ENCODE peak calls at places on chromosomes 5 and 9, in four cellular contexts. B is HFF-Myc, H is mammary epithelial cell, P is A549. X is an unnamed sample.

GRCh38 chr5:135155616-135156214 is 121.7 kb upstream of the PITX1 start:
- DNase-seq in B (no peak), H (no peak), P (no peak), X (no peak)

GRCh38 chr9:124008855-124009834 is 2.4 kb upstream of the LHX2 start:
- DNase-seq in B (no peak), H (no peak), P (no peak), X (no peak)

GRCh38 chr5:88746438-88746882 is 136.5 kb downstream of the MEF2C start:
- DNase-seq in B (no peak), H (no peak), P (no peak), X (no peak)

GRCh38 chr9:130665431-130666392 is 1.3 kb downstream of the PRDM12 start:
- DNase-seq in B (no peak), H (no peak), P (no peak), X (no peak)

GRCh38 chr5:118017536-118017935 is 970.8 kb downstream of the DTWD2 start:
- DNase-seq in B (no peak), H (no peak), P (no peak), X (no peak)

GRCh38 chr9:93305497-93306020 is 121.6 kb downstream of the WNK2 start:
- DNase-seq in B (no peak), H (no peak), P (no peak), X (no peak)

GRCh38 chr9:89603629-89604462 is 966 bp upstream of the GADD45G start:
- DNase-seq in B (no peak), H (peak), P (peak), X (no peak)

GRCh38 chr9:128629136-128629535 is 27.5 kb downstream of the DYNC2I2 start:
- DNase-seq in B (no peak), H (no peak), P (no peak), X (no peak)

GRCh38 chr5:133295520-133295919 is 243.7 kb downstream of the HSPA4 start:
- DNase-seq in B (no peak), H (no peak), P (no peak), X (no peak)

GRCh38 chr5:14775857-14776256 is 95.7 kb downstream of the ANKH start:
- DNase-seq in B (peak), H (peak), P (peak), X (peak)

GRCh38 chr5:1318659-1319251 is 23.9 kb upstream of the TERT start:
- DNase-seq in B (no peak), H (no peak), P (no peak), X (no peak)

GRCh38 chr5:39948867-39949468 is 524.2 kb upstream of the DAB2 start:
- DNase-seq in B (peak), H (peak), P (peak), X (peak)

GRCh38 chr9:109812818-109813281 is 32.9 kb downstream of the PALM2AKAP2 start:
- DNase-seq in B (no peak), H (no peak), P (no peak), X (no peak)

GRCh38 chr5:126139086-126139485 is 284.1 kb upstream of the GRAMD2B start:
- DNase-seq in B (no peak), H (no peak), P (no peak), X (no peak)

GRCh38 chr5:91266184-91266705 is 116.9 kb downstream of the ARRDC3 start:
- DNase-seq in B (no peak), H (peak), P (peak), X (peak)

GRCh38 chr9:14191512-14191911 is 122.4 kb downstream of the NFIB start:
- DNase-seq in B (no peak), H (no peak), P (no peak), X (no peak)

GRCh38 chr5:59319286-59319685 is 574.2 kb downstream of the PDE4D start:
- DNase-seq in B (no peak), H (no peak), P (no peak), X (no peak)

GRCh38 chr5:125262782-125263181 is 516.3 kb upstream of the ZNF608 start:
- DNase-seq in B (no peak), H (no peak), P (no peak), X (no peak)

GRCh38 chr5:156526081-156527017 is 199.4 kb downstream of the SGCD start:
- DNase-seq in B (peak), H (no peak), P (no peak), X (no peak)

GRCh38 chr9:109907400-109907799 is 127.4 kb downstream of the PALM2AKAP2 start:
- DNase-seq in B (no peak), H (no peak), P (no peak), X (no peak)

GRCh38 chr5:145791866-145792265 is 43.3 kb downstream of the PRELID2 start:
- DNase-seq in B (no peak), H (no peak), P (no peak), X (no peak)

GRCh38 chr5:1637639-1638481 is 114.1 kb upstream of the LPCAT1 start:
- DNase-seq in B (no peak), H (no peak), P (no peak), X (no peak)

GRCh38 chr5:177527595-177527994 is 10.8 kb upstream of the DDX41 start:
- DNase-seq in B (no peak), H (no peak), P (no peak), X (no peak)

GRCh38 chr5:62722360-62722759 is 143.7 kb downstream of the LRRC70 start:
- DNase-seq in B (no peak), H (no peak), P (peak), X (no peak)

GRCh38 chr5:90941002-90941720 is 382.6 kb downstream of the ADGRV1 start:
- DNase-seq in B (no peak), H (no peak), P (no peak), X (no peak)

GRCh38 chr5:93887678-93888077 is 146.3 kb upstream of the POU5F2 start:
- DNase-seq in B (no peak), H (no peak), P (no peak), X (no peak)

GRCh38 chr9:34405719-34406118 is 29.0 kb upstream of the MYORG start:
- DNase-seq in B (no peak), H (no peak), P (no peak), X (no peak)

GRCh38 chr9:121886759-121887485 is 206.2 kb downstream of the TTLL11 start:
- DNase-seq in B (no peak), H (no peak), P (no peak), X (no peak)

GRCh38 chr5:35230043-35230611 is at the start of gene PRLR:
- DNase-seq in B (no peak), H (peak), P (peak), X (no peak)

GRCh38 chr5:68502531-68502930 is 287.0 kb downstream of the PIK3R1 start:
- DNase-seq in B (no peak), H (peak), P (no peak), X (no peak)

GRCh38 chr9:126050605-126050990 is 276.0 kb upstream of the MVB12B start:
- DNase-seq in B (no peak), H (no peak), P (no peak), X (no peak)

GRCh38 chr5:4230905-4231561 is 635.4 kb downstream of the IRX1 start:
- DNase-seq in B (no peak), H (no peak), P (no peak), X (no peak)

GRCh38 chr9:98184326-98184725 is 8.1 kb downstream of the CORO2A start:
- DNase-seq in B (no peak), H (no peak), P (no peak), X (no peak)

GRCh38 chr9:1460143-1460769 is 410.1 kb downstream of the DMRT2 start:
- DNase-seq in B (no peak), H (peak), P (peak), X (no peak)

GRCh38 chr9:123488683-123489321 is 132.8 kb downstream of the CRB2 start:
- DNase-seq in B (no peak), H (no peak), P (no peak), X (no peak)

DNA sequence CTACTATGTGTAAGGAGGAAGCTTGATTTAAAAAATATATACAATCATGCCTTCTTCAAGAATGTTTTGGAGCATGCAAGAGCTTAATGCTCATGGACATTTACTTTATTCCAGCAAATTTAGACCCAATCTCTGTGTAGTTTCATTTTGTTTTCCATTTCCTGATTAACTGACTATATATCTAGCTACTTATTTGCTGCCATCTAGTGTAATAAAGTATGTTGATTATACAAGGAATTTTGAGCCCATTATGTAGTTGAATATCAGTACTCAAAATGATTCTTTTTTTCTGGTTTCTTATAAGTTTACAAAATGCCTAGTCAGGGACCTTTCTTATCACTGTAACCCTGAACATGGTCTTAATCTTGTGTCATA is 100.0 kb upstream of the CCDC152 start:
- DNase-seq in B (no peak), H (peak), P (no peak), X (no peak)
- TF ChIP-seq CTCF in B (no peak), H (peak), P (peak), X (no peak)

DNA sequence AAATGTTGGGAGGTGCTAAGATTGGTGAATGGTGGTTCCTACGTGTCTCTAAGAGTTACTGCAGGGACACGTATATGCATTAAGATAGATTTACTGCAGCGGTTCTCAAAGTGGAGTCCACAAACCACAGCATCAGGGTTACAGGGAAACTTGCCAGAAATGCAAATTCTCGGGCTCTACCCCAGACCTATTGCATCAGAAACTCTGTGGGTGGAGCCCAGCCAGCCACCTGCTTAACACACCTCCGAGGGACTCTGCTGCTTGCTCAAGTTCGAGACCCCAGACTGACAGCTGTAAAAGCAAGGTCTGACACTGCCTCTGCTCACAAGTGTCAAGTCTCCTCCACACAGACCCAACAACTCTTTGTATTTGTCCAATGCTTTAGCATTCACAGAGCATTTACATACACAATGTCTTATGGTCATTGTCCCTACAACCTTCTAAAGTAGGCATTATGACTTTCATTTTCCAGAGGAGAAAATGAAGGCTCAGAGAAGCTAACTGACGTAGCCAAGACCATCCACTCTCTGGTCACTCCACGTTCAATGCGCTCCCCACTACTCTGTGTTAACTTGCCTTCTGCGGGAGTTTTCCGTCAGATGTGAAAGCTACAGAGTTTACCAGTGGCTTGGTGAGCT is 48.8 kb downstream of the HSD17B3 start:
- DNase-seq in B (no peak), H (no peak), P (no peak), X (no peak)
- H3K4me3 ChIP-seq in B (no peak), H (no peak), P (no peak), X (no peak)

GRCh38 chr5:173828952-173829351 is 59.2 kb upstream of the CPEB4 start:
- DNase-seq in B (no peak), H (no peak), P (no peak), X (no peak)
- TF ChIP-seq CTCF in B (no peak), H (no peak), P (no peak), X (no peak)

GRCh38 chr5:141477169-141477568 is 1.4 kb downstream of the PCDHGC3 start:
- DNase-seq in B (no peak), H (no peak), P (no peak), X (no peak)
- H3K4me3 ChIP-seq in B (peak), H (peak), P (no peak), X (peak)

GRCh38 chr9:88060746-88061145 is 77.5 kb downstream of the SPATA31C2 start:
- DNase-seq in B (no peak), H (no peak), P (no peak), X (no peak)
- TF ChIP-seq CTCF in B (no peak), H (no peak), P (no peak), X (no peak)

DNA sequence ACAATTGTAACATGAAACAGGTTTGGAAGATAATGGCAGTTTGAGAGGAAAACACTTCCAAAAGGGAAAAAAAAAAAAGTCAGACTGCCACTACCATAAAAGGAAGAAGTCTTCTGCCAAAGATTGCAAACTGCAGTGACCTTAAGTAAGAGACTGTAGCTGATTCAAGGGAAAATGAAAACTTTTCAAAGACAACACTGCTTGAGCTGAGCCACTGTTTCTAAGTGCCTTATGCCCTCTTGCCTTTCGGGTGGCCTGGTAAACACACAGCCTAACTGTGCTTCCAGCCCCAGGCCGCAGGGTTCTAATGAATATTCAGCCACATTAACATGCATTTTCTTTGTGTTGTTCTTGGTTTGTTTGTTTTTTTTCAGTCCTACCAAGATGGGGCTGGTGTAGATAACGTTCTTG is 354.6 kb downstream of the BNC2 start:
- DNase-seq in B (no peak), H (no peak), P (peak), X (no peak)
- H3K4me3 ChIP-seq in B (no peak), H (no peak), P (no peak), X (no peak)

DNA sequence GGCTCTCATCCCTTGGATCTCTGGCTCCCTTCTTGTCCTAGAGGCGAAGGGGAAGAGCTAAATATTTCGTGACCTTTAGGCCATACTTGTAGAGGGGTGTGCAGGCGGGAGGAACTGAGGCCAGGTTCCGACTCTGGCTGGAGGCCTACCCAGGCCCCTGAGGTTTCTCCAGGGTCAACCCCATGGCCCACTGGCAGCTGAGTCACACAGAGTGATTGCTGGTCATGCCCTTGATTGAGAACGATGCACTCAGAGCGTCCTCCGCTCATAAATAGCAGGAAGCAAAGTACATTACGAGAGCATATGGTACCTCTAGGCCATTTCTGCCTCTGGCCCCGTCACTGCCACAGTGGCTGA is 32.7 kb upstream of the FCN1 start:
- DNase-seq in B (no peak), H (no peak), P (no peak), X (no peak)
- TF ChIP-seq CTCF in B (no peak), H (no peak), P (no peak), X (no peak)